ENCODE peak calls at places on chromosomes 7 and 10, in four cellular contexts. W, E, H and A are unnamed samples.

GRCh38 chr10:27819781-27820531 is 74.3 kb upstream of the MKX start:
- DNase-seq in H (no peak), W (peak), E (no peak), A (no peak)

GRCh38 chr10:78744521-78745090 is 324.2 kb upstream of the ZMIZ1 start:
- DNase-seq in W (no peak), E (no peak), H (no peak), A (no peak)

GRCh38 chr10:80459047-80459865 is 5.1 kb downstream of the TSPAN14 start:
- DNase-seq in W (no peak), E (peak), H (no peak), A (peak)

GRCh38 chr10:74683621-74684114 is 142.7 kb upstream of the KAT6B start:
- DNase-seq in W (peak), H (no peak), E (no peak), A (no peak)

GRCh38 chr10:103053659-103054581 is 135.8 kb downstream of the CNNM2 start:
- DNase-seq in H (peak), E (peak), W (peak), A (peak)

GRCh38 chr7:75738604-75738974 is at the start of gene HIP1:
- DNase-seq in W (no peak), H (no peak), E (no peak), A (no peak)

GRCh38 chr7:121385800-121386179 is 10.3 kb downstream of the FAM3C start:
- DNase-seq in W (peak), H (no peak), E (no peak), A (no peak)

GRCh38 chr7:33885290-33886005 is 19.9 kb upstream of the BMPER start:
- DNase-seq in E (no peak), H (no peak), W (peak), A (peak)

GRCh38 chr10:35025916-35026315 is 64.2 kb downstream of the CUL2 start:
- DNase-seq in H (no peak), E (no peak), W (peak), A (no peak)

GRCh38 chr7:39554583-39555140 is 11.5 kb upstream of the YAE1 start:
- DNase-seq in W (no peak), E (no peak), H (no peak), A (no peak)

GRCh38 chr10:95183451-95184230 is 10.4 kb upstream of the ACSM6 start:
- DNase-seq in H (peak), E (peak), W (peak), A (peak)

GRCh38 chr10:58754419-58755180 is 241.9 kb downstream of the BICC1 start:
- DNase-seq in E (no peak), H (no peak), W (no peak), A (no peak)

GRCh38 chr10:60254776-60255175 is 134.9 kb downstream of the ANK3 start:
- DNase-seq in H (no peak), W (no peak), E (no peak), A (no peak)

GRCh38 chr7:55515569-55516279 is 56.6 kb downstream of the VOPP1 start:
- DNase-seq in E (no peak), H (no peak), W (no peak), A (no peak)

GRCh38 chr7:112173214-112173905 is 32.8 kb downstream of the DOCK4 start:
- DNase-seq in H (no peak), E (no peak), W (no peak), A (no peak)

GRCh38 chr10:64760371-64760770 is 1239.2 kb downstream of the REEP3 start:
- DNase-seq in H (no peak), E (no peak), W (no peak), A (no peak)

GRCh38 chr7:1906988-1907745 is 237.1 kb downstream of the ELFN1 start:
- DNase-seq in H (no peak), E (no peak), W (no peak), A (no peak)

GRCh38 chr10:96625173-96625572 is 38.4 kb upstream of the TM9SF3 start:
- DNase-seq in E (no peak), W (no peak), H (no peak), A (no peak)

GRCh38 chr7:81672872-81673271 is 97.0 kb downstream of the HGF start:
- DNase-seq in H (no peak), E (peak), W (no peak), A (peak)

GRCh38 chr7:129767120-129768011 is 155.8 kb downstream of the NRF1 start:
- DNase-seq in H (no peak), E (no peak), W (no peak), A (no peak)

GRCh38 chr10:100858742-100859141 is 54.0 kb upstream of the SLF2 start:
- DNase-seq in W (no peak), H (no peak), E (no peak), A (no peak)

GRCh38 chr7:133836666-133837065 is 290.5 kb upstream of the LRGUK start:
- DNase-seq in E (no peak), W (no peak), H (no peak), A (no peak)

GRCh38 chr10:75211007-75211735 is 575 bp downstream of the VDAC2 start:
- DNase-seq in E (no peak), W (peak), H (no peak), A (peak)

GRCh38 chr7:6478186-6478585 is 30.4 kb upstream of the DAGLB start:
- DNase-seq in H (no peak), W (no peak), E (no peak), A (no peak)
- H3K56ac ChIP-seq in H (no peak), W (no peak), E (no peak), A (no peak)

GRCh38 chr7:101824440-101824839 is 7.0 kb downstream of the CUX1 start:
- DNase-seq in H (no peak), E (no peak), W (no peak), A (no peak)

GRCh38 chr7:101823596-101823995 is 6.2 kb downstream of the CUX1 start:
- DNase-seq in H (no peak), E (no peak), W (no peak), A (no peak)

GRCh38 chr7:101819913-101820522 is 2.6 kb downstream of the CUX1 start:
- DNase-seq in H (no peak), W (no peak), E (no peak), A (no peak)

GRCh38 chr7:101820703-101821102 is 3.3 kb downstream of the CUX1 start:
- DNase-seq in E (no peak), W (no peak), H (no peak), A (no peak)

DNA sequence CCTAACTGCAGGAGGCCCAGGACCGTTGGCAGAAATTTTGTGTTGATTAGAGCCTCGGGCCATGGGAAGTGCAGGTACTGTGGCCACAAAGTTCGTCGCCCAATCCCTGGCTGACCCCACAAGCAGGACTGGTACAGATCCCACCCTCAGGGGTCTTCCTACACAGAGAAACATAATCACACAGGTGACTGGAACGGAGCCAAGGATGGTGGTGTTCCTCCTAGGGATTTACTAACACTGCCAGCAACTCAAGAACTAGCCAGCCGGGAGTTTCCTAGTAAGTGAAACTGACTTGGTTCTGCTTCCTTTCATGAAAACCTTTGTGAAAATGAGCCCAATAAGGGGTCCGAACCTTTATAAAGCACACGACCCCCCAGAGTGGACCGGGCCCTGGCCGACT is 5.7 kb downstream of the CUX1 start:
- DNase-seq in W (no peak), E (no peak), H (no peak), A (no peak)
- H3K56ac ChIP-seq in W (no peak), E (no peak), H (no peak), A (peak)

GRCh38 chr10:105656880-105657279 is 1015.8 kb downstream of the SORCS3 start:
- DNase-seq in H (no peak), E (no peak), W (no peak), A (no peak)
- H3K56ac ChIP-seq in H (no peak), E (no peak), W (no peak), A (no peak)

GRCh38 chr7:138244606-138245005 is 168.3 kb downstream of the AKR1D1 start:
- DNase-seq in E (no peak), H (no peak), W (no peak), A (peak)
- H3K56ac ChIP-seq in E (no peak), H (peak), W (no peak), A (peak)

DNA sequence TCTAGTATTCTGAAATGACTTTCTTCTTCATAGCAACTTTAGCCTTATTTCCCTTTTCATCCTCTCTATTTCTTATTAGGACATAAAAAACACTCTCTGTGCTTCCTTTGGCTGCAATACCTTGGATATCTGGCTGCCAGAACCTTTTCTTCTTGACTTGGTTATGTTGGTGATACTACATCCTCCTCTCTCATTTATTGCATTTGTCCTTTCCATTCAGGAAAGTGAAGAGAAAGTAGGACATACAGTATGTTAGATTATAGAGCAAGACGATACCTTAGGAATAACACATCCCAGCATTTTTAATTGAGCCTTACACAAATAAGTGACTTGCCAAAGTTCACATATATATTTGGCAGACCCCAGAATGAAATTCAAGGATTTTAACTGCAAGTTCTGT is 210.1 kb upstream of the PPP1R3A start:
- DNase-seq in H (no peak), E (no peak), W (no peak), A (no peak)
- H3K56ac ChIP-seq in H (no peak), E (no peak), W (no peak), A (no peak)

GRCh38 chr7:44282601-44283171 is 42.7 kb downstream of the CAMK2B start:
- DNase-seq in H (no peak), W (no peak), E (peak), A (no peak)

GRCh38 chr7:44281811-44282600 is 43.4 kb downstream of the CAMK2B start:
- DNase-seq in H (no peak), E (peak), W (no peak), A (no peak)

GRCh38 chr7:44280636-44280992 is 44.8 kb downstream of the CAMK2B start:
- DNase-seq in H (no peak), E (peak), W (no peak), A (no peak)

GRCh38 chr7:44279731-44280505 is 45.5 kb downstream of the CAMK2B start:
- DNase-seq in E (peak), H (no peak), W (no peak), A (no peak)

DNA sequence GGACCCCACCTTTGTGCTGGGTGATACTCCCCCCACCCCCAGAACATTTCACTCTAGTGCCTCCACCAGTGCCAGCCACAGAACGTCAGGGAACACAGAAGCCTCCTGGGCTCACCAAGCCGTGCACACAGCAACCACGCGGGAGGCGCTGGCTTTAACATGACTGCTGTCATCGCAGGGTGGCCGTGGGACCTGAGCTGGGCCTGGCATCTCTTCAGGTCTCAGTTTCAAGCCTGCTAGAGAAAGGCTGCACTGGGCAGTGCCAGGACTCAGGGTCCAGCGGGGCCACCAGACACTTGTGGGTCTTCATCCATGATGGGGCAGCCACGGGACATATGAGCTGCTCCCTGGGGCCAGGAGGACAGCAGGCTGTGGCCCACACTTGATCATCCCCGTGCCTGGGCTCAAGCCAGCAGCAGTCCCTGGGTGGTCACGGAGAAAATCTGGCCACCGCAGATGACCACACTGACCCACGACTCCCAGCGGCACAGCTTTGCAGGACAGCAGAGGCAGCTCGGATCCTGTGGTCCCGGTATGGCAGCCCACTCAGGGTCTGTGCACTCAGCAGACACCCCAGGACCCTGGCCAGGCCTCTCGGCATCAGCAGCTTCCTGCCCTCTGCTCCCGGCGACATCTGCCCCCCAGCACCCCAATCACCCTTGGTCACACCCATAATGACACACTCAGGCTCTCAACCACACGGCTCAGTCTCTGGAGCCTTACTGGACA is 44.2 kb downstream of the CAMK2B start:
- DNase-seq in E (peak), H (no peak), W (no peak), A (no peak)
- H3K56ac ChIP-seq in E (no peak), H (no peak), W (no peak), A (no peak)